ENCODE peak calls at places on chromosomes 12 and 14, in nine cellular contexts. I is cardiac fibroblast, A is A549, Z is lower lobe of right lung, V is fibroblast of pulmonary artery, Y is tibial nerve, J is foreskin fibroblast, G is PC-3, E is GM06990. O is an unnamed sample.

GRCh38 chr12:2382391-2383155 is 329.8 kb downstream of the CACNA1C start:
- DNase-seq in I (peak; percentile 10), A (no peak), Z (no peak), V (no peak), Y (no peak), J (no peak), G (no peak), E (no peak), O (no peak)

GRCh38 chr14:67653651-67654280 is 20.7 kb downstream of the VTI1B start:
- DNase-seq in I (peak; percentile 51), A (no peak), Z (no peak), V (peak; percentile 33), Y (no peak), J (no peak), G (no peak), E (no peak), O (peak; percentile 42)

GRCh38 chr12:7935773-7936581 is at the start of gene SLC2A3:
- DNase-seq in I (peak; percentile 97), A (peak; percentile 38), Z (no peak), V (peak; percentile 95), Y (peak; percentile 90), J (peak; percentile 89), G (no peak), E (peak; percentile 46), O (no peak)

GRCh38 chr12:126198966-126199692 is 1133.9 kb downstream of the AACS start:
- DNase-seq in I (no peak), A (no peak), Z (no peak), V (peak; percentile 18), Y (no peak), J (no peak), G (peak; percentile 50), E (no peak), O (no peak)

GRCh38 chr14:88521818-88522217 is 33.0 kb downstream of the PTPN21 start:
- DNase-seq in I (peak; percentile 20), A (no peak), Z (no peak), V (peak; percentile 19), Y (no peak), J (no peak), G (peak; percentile 74), E (no peak), O (no peak)

GRCh38 chr14:49692895-49693737 is at the start of gene KLHDC1:
- DNase-seq in I (peak; percentile 85), A (peak; percentile 49), Z (peak; percentile 91), V (peak; percentile 79), Y (peak; percentile 75), J (peak; percentile 74), G (peak; percentile 68), E (peak; percentile 78), O (peak; percentile 86)

GRCh38 chr12:110338754-110339153 is 57.7 kb downstream of the ATP2A2 start:
- DNase-seq in I (peak; percentile 26), A (peak; percentile 49), Z (no peak), V (peak; percentile 29), Y (no peak), J (no peak), G (peak; percentile 25), E (no peak), O (no peak)

GRCh38 chr12:55847033-55847432 is 4.3 kb upstream of the MMP19 start:
- DNase-seq in I (peak; percentile 80), A (no peak), Z (peak; percentile 59), V (peak; percentile 78), Y (no peak), J (peak; percentile 75), G (no peak), E (no peak), O (no peak)

DNA sequence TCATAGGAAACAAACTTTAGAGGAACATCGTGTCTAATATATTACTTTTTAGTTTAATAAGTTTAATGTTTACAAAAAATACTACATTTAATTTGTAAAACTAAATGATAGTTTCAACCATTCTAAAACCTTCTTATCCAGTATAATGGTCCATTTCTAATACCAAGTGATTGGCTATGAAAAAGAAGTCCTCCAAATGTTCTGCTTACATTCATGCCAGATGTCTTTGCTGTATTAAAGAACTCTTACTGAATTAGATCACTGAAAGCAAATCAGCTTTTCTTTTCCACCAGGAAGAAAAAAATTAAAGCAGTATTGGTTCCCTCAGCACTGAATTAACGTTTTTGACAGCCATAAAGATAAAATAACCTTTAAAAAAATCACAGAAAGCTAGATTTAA is 3.7 kb downstream of the NOVA1 start:
- DNase-seq in I (no peak), A (no peak), Z (no peak), V (no peak), Y (no peak), J (no peak), G (no peak), E (no peak), O (no peak)
- H3K4me3 ChIP-seq in I (no peak overlapping the region), A (no peak overlapping the region), Z (no peak overlapping the region), V (peak overlapping the region; percentile 77), Y (no peak overlapping the region), J (no peak overlapping the region), G (no peak overlapping the region), E (no peak overlapping the region), O (no peak overlapping the region)

GRCh38 chr12:122291431-122291830 is 25.1 kb upstream of the VPS33A start:
- DNase-seq in I (no peak), A (no peak), Z (no peak), V (no peak), Y (no peak), J (no peak), G (no peak), E (no peak), O (no peak)

GRCh38 chr12:122297494-122297893 is 31.2 kb upstream of the VPS33A start:
- DNase-seq in I (no peak), A (no peak), Z (no peak), V (no peak), Y (no peak), J (no peak), G (no peak), E (no peak), O (no peak)

GRCh38 chr12:122293081-122293480 is 26.8 kb upstream of the VPS33A start:
- DNase-seq in I (no peak), A (no peak), Z (no peak), V (no peak), Y (no peak), J (no peak), G (no peak), E (peak; percentile 14), O (no peak)

DNA sequence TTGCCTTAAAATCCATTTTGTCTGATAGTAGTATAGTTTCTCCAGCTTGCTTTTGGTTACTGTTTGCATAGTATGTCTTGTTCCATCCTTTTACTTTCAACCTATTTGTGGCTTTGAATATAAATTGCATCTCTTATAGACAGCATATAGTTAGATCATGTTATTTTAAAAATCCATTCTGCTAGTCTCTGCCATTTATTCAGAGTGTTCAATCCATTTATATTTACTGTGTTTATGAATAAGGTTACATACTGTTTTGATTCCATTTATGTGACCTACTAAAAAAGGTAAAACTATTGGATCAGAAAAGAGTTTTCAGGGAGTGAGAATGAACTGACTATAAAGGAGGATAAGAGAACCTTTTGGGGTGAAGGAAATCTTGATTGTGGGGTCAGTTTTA is 29.6 kb upstream of the VPS33A start:
- DNase-seq in I (no peak), A (no peak), Z (no peak), V (no peak), Y (no peak), J (no peak), G (no peak), E (no peak), O (no peak)
- H3K4me3 ChIP-seq in I (no peak overlapping the region), A (no peak overlapping the region), Z (no peak overlapping the region), V (no peak overlapping the region), Y (no peak overlapping the region), J (no peak overlapping the region), G (no peak overlapping the region), E (no peak overlapping the region), O (no peak overlapping the region)

GRCh38 chr14:99264691-99265090 is 7.3 kb downstream of the BCL11B start:
- DNase-seq in I (no peak), A (no peak), Z (no peak), V (no peak), Y (no peak), J (no peak), G (no peak), E (no peak), O (no peak)

GRCh38 chr14:99260652-99261551 is 11.1 kb downstream of the BCL11B start:
- DNase-seq in I (no peak), A (no peak), Z (no peak), V (no peak), Y (no peak), J (no peak), G (no peak), E (no peak), O (no peak)

GRCh38 chr14:99261916-99262787 is 9.8 kb downstream of the BCL11B start:
- DNase-seq in I (no peak), A (no peak), Z (no peak), V (no peak), Y (no peak), J (no peak), G (no peak), E (no peak), O (peak; percentile 55)

GRCh38 chr14:99263564-99264330 is 8.2 kb downstream of the BCL11B start:
- DNase-seq in I (no peak), A (no peak), Z (no peak), V (no peak), Y (no peak), J (no peak), G (no peak), E (no peak), O (no peak)

GRCh38 chr14:99262977-99263448 is 9.0 kb downstream of the BCL11B start:
- DNase-seq in I (no peak), A (no peak), Z (no peak), V (no peak), Y (no peak), J (no peak), G (no peak), E (no peak), O (no peak)
- H3K4me3 ChIP-seq in I (no peak overlapping the region), A (no peak overlapping the region), Z (no peak overlapping the region), V (no peak overlapping the region), Y (no peak overlapping the region), J (no peak overlapping the region), G (no peak overlapping the region), E (no peak overlapping the region), O (no peak overlapping the region)

GRCh38 chr12:57692500-57692899 is 1.4 kb upstream of the OS9 start:
- DNase-seq in I (no peak), A (no peak), Z (no peak), V (no peak), Y (no peak), J (no peak), G (no peak), E (no peak), O (no peak)

GRCh38 chr12:57694459-57695019 is 607 bp downstream of the OS9 start:
- DNase-seq in I (peak; percentile 15), A (no peak), Z (no peak), V (no peak), Y (no peak), J (peak; percentile 1), G (peak; percentile 16), E (no peak), O (no peak)

GRCh38 chr12:57695770-57696432 is 2.0 kb downstream of the OS9 start:
- DNase-seq in I (no peak), A (no peak), Z (no peak), V (no peak), Y (no peak), J (no peak), G (no peak), E (no peak), O (no peak)

GRCh38 chr12:57693659-57694458 is at the start of gene OS9:
- DNase-seq in I (peak; percentile 100), A (peak; percentile 97), Z (peak; percentile 97), V (peak; percentile 100), Y (peak; percentile 98), J (peak; percentile 99), G (peak; percentile 99), E (peak; percentile 89), O (peak; percentile 79)

DNA sequence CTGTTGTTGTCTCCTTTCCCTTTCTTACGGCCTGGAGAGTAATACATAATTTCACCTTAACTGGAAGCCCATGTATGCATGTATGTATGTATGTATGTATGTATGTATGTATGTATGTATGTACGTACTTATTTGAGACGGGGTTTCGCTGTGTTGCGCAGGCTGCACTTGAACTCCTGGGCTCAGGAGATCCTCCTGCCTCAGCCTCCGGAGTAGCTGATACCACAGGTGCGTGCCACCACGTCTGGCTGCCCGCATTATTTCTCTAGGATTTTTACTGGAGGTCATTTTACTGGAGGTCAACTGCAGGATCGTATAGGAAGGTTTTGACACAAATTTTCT is 644 bp upstream of the OS9 start:
- DNase-seq in I (no peak), A (no peak), Z (no peak), V (no peak), Y (no peak), J (no peak), G (no peak), E (peak; percentile 22), O (no peak)
- H3K4me3 ChIP-seq in I (peak overlapping the region; percentile 5), A (peak overlapping the region; percentile 36), Z (peak overlapping the region; percentile 93), V (no peak overlapping the region), Y (no peak overlapping the region), J (no peak overlapping the region), G (peak overlapping the region; percentile 51), E (no peak overlapping the region), O (peak overlapping the region; percentile 20)